ENCODE peak calls at places on chromosomes 7 and 10, in nine cellular contexts. One of them, this sample, is unnamed. For H3K4me1, the result is how much of the 10 kb centered on the place peaks cover.

GRCh38 chr7:82109288-82109687 is 334.3 kb downstream of the CACNA2D1 start:
- DNase-seq in K562: no peak
- DNase-seq in breast epithelium: no peak
- DNase-seq in transverse colon: no peak
- DNase-seq in stomach: no peak
- DNase-seq in esophagus muscularis mucosa: no peak
- DNase-seq in HCT116: no peak
- DNase-seq in sigmoid colon: no peak
- DNase-seq in H1: no peak
- DNase-seq in this sample: no peak

GRCh38 chr7:5177060-5177459 is 13.0 kb upstream of the WIPI2 start:
- DNase-seq in K562: no peak
- DNase-seq in breast epithelium: peak
- DNase-seq in esophagus muscularis mucosa: no peak
- DNase-seq in H1: no peak
- DNase-seq in stomach: peak
- DNase-seq in HCT116: no peak
- DNase-seq in sigmoid colon: peak
- DNase-seq in transverse colon: peak
- DNase-seq in this sample: no peak

GRCh38 chr10:52111151-52111891 is 202.8 kb upstream of the DKK1 start:
- DNase-seq in K562: no peak
- DNase-seq in stomach: no peak
- DNase-seq in HCT116: no peak
- DNase-seq in sigmoid colon: no peak
- DNase-seq in breast epithelium: no peak
- DNase-seq in esophagus muscularis mucosa: no peak
- DNase-seq in transverse colon: no peak
- DNase-seq in H1: no peak
- DNase-seq in this sample: no peak

GRCh38 chr7:80781561-80781979 is 137.3 kb downstream of the SEMA3C start:
- DNase-seq in transverse colon: peak
- DNase-seq in sigmoid colon: peak
- DNase-seq in H1: no peak
- DNase-seq in HCT116: peak
- DNase-seq in stomach: peak
- DNase-seq in breast epithelium: peak
- DNase-seq in K562: no peak
- DNase-seq in esophagus muscularis mucosa: no peak
- DNase-seq in this sample: no peak

GRCh38 chr10:100553929-100554328 is 18.2 kb downstream of the HIF1AN start:
- DNase-seq in sigmoid colon: no peak
- DNase-seq in stomach: no peak
- DNase-seq in transverse colon: no peak
- DNase-seq in esophagus muscularis mucosa: no peak
- DNase-seq in H1: no peak
- DNase-seq in breast epithelium: no peak
- DNase-seq in HCT116: no peak
- DNase-seq in K562: no peak
- DNase-seq in this sample: no peak

GRCh38 chr7:77456711-77457110 is 40.6 kb upstream of the GSAP start:
- DNase-seq in esophagus muscularis mucosa: no peak
- DNase-seq in HCT116: no peak
- DNase-seq in breast epithelium: no peak
- DNase-seq in sigmoid colon: no peak
- DNase-seq in transverse colon: no peak
- DNase-seq in H1: no peak
- DNase-seq in K562: no peak
- DNase-seq in stomach: no peak
- DNase-seq in this sample: no peak

GRCh38 chr10:3882855-3883254 is 97.8 kb upstream of the KLF6 start:
- DNase-seq in H1: no peak
- DNase-seq in breast epithelium: no peak
- DNase-seq in sigmoid colon: peak
- DNase-seq in transverse colon: no peak
- DNase-seq in esophagus muscularis mucosa: no peak
- DNase-seq in stomach: no peak
- DNase-seq in K562: no peak
- DNase-seq in HCT116: no peak
- DNase-seq in this sample: no peak

GRCh38 chr7:151251328-151251925 is 2.9 kb upstream of the SMARCD3 start:
- DNase-seq in breast epithelium: no peak
- DNase-seq in sigmoid colon: peak
- DNase-seq in H1: peak
- DNase-seq in transverse colon: peak
- DNase-seq in K562: no peak
- DNase-seq in stomach: peak
- DNase-seq in esophagus muscularis mucosa: no peak
- DNase-seq in HCT116: no peak
- DNase-seq in this sample: no peak

GRCh38 chr10:104689105-104689504 is 48.0 kb downstream of the SORCS3 start:
- DNase-seq in stomach: no peak
- DNase-seq in sigmoid colon: no peak
- DNase-seq in breast epithelium: no peak
- DNase-seq in H1: no peak
- DNase-seq in HCT116: no peak
- DNase-seq in esophagus muscularis mucosa: peak
- DNase-seq in transverse colon: no peak
- DNase-seq in K562: no peak
- DNase-seq in this sample: no peak

GRCh38 chr10:26445411-26446031 is 7.4 kb downstream of the APBB1IP start:
- DNase-seq in HCT116: no peak
- DNase-seq in esophagus muscularis mucosa: peak
- DNase-seq in sigmoid colon: no peak
- DNase-seq in H1: no peak
- DNase-seq in breast epithelium: no peak
- DNase-seq in K562: no peak
- DNase-seq in stomach: no peak
- DNase-seq in transverse colon: no peak
- DNase-seq in this sample: no peak

GRCh38 chr10:22803201-22803895 is 89.0 kb upstream of the PIP4K2A start:
- DNase-seq in K562: no peak
- DNase-seq in H1: no peak
- DNase-seq in sigmoid colon: no peak
- DNase-seq in esophagus muscularis mucosa: no peak
- DNase-seq in transverse colon: no peak
- DNase-seq in stomach: no peak
- DNase-seq in breast epithelium: no peak
- DNase-seq in HCT116: no peak
- DNase-seq in this sample: no peak

GRCh38 chr7:41046778-41047177 is 656.1 kb downstream of the INHBA start:
- DNase-seq in H1: no peak
- DNase-seq in stomach: no peak
- DNase-seq in esophagus muscularis mucosa: no peak
- DNase-seq in HCT116: no peak
- DNase-seq in transverse colon: no peak
- DNase-seq in breast epithelium: no peak
- DNase-seq in sigmoid colon: no peak
- DNase-seq in K562: no peak
- DNase-seq in this sample: no peak

DNA sequence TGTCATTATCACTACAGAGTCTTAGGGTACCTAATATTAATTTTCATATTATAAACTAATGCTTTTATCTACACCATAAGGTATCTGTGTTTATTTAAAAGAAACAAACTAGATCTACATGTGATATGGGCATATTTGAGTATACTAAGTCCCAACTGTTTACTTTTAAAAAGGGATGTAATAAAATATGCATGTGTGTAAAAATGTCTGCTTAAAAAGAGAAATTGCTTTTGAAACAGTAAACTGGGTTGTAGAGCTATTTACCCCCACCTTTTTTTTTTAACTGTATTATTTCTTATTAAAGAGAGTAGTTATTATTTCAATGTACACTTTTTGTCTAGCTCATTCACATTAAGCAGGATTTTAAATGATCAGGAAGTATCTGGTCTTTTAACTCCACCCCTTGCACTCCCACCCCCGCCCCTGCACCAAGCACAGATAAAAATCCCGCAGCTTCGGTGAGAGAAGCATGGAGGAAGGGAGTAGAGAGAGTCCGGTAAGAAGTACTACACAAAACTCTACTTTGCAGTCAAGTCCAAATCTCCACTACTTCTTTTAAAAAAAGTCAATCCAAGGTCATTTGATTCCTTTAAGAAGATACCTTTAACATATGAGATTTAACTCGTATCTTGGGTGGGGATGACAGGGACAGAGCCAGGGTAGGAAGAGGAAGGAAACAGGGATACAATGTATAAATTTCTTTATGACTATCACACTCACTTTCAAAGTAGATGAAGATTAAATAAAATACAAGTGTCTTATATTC is 131.9 kb downstream of the NRBF2 start:
- DNase-seq in HCT116: no peak
- DNase-seq in K562: peak
- DNase-seq in breast epithelium: no peak
- DNase-seq in transverse colon: peak
- DNase-seq in H1: no peak
- DNase-seq in stomach: no peak
- DNase-seq in sigmoid colon: no peak
- DNase-seq in esophagus muscularis mucosa: no peak
- DNase-seq in this sample: no peak
- TF ChIP-seq POLR2A in HCT116: no peak
- TF ChIP-seq POLR2A in K562: peak
- TF ChIP-seq POLR2A in breast epithelium: no peak
- TF ChIP-seq POLR2A in transverse colon: peak
- TF ChIP-seq POLR2A in H1: peak
- TF ChIP-seq POLR2A in stomach: no peak
- TF ChIP-seq POLR2A in sigmoid colon: no peak
- TF ChIP-seq POLR2A in esophagus muscularis mucosa: no peak
- TF ChIP-seq POLR2A in this sample: no peak

GRCh38 chr7:37482505-37482904 is 33.8 kb upstream of the ELMO1 start:
- DNase-seq in HCT116: no peak
- DNase-seq in sigmoid colon: no peak
- DNase-seq in breast epithelium: no peak
- DNase-seq in esophagus muscularis mucosa: no peak
- DNase-seq in K562: no peak
- DNase-seq in H1: no peak
- DNase-seq in transverse colon: no peak
- DNase-seq in stomach: no peak
- DNase-seq in this sample: no peak

GRCh38 chr7:37481722-37482288 is 33.1 kb upstream of the ELMO1 start:
- DNase-seq in H1: no peak
- DNase-seq in K562: no peak
- DNase-seq in transverse colon: no peak
- DNase-seq in HCT116: no peak
- DNase-seq in breast epithelium: no peak
- DNase-seq in esophagus muscularis mucosa: no peak
- DNase-seq in stomach: no peak
- DNase-seq in sigmoid colon: no peak
- DNase-seq in this sample: no peak

GRCh38 chr7:37480026-37480425 is 31.4 kb upstream of the ELMO1 start:
- DNase-seq in transverse colon: no peak
- DNase-seq in K562: no peak
- DNase-seq in esophagus muscularis mucosa: no peak
- DNase-seq in stomach: no peak
- DNase-seq in breast epithelium: no peak
- DNase-seq in H1: no peak
- DNase-seq in sigmoid colon: no peak
- DNase-seq in HCT116: no peak
- DNase-seq in this sample: no peak

GRCh38 chr7:37481154-37481553 is 32.5 kb upstream of the ELMO1 start:
- DNase-seq in K562: no peak
- DNase-seq in HCT116: no peak
- DNase-seq in transverse colon: no peak
- DNase-seq in sigmoid colon: no peak
- DNase-seq in stomach: no peak
- DNase-seq in esophagus muscularis mucosa: no peak
- DNase-seq in breast epithelium: no peak
- DNase-seq in H1: no peak
- DNase-seq in this sample: no peak

DNA sequence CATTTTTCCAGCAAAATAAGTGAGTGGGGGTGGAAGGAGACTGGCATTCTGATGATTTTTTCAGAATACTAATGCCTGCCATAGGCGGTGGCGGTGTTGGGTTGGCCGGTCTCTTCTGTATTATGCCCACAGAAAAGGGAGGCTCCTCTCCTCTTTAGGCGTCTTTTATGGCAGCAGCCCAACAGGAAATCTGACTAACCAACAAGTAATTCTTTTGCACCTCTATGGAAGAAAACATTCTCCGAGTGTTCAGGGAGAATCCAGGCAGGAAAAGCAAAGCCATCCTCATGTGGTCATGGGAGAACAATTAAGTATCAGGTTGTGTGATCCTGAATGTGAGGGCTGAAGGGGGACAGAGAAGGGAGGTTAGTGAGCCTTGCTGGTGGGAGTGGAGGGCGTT is 32.0 kb upstream of the ELMO1 start:
- DNase-seq in stomach: no peak
- DNase-seq in transverse colon: no peak
- DNase-seq in esophagus muscularis mucosa: no peak
- DNase-seq in HCT116: no peak
- DNase-seq in sigmoid colon: no peak
- DNase-seq in H1: no peak
- DNase-seq in K562: no peak
- DNase-seq in breast epithelium: no peak
- DNase-seq in this sample: no peak
- TF ChIP-seq POLR2AphosphoS5 in stomach: no peak
- TF ChIP-seq POLR2AphosphoS5 in transverse colon: no peak
- TF ChIP-seq POLR2AphosphoS5 in esophagus muscularis mucosa: no peak
- TF ChIP-seq POLR2AphosphoS5 in HCT116: no peak
- TF ChIP-seq POLR2AphosphoS5 in sigmoid colon: no peak
- TF ChIP-seq POLR2AphosphoS5 in H1: no peak
- TF ChIP-seq POLR2AphosphoS5 in K562: no peak
- TF ChIP-seq POLR2AphosphoS5 in breast epithelium: no peak
- TF ChIP-seq POLR2AphosphoS5 in this sample: no peak

GRCh38 chr7:106045139-106045538 is 67.0 kb downstream of the SYPL1 start:
- DNase-seq in esophagus muscularis mucosa: no peak
- DNase-seq in transverse colon: no peak
- DNase-seq in stomach: no peak
- DNase-seq in breast epithelium: no peak
- DNase-seq in sigmoid colon: no peak
- DNase-seq in HCT116: no peak
- DNase-seq in K562: no peak
- DNase-seq in H1: no peak
- DNase-seq in this sample: no peak
- H3K4me1 ChIP-seq in esophagus muscularis mucosa: under half
- H3K4me1 ChIP-seq in transverse colon: under half
- H3K4me1 ChIP-seq in stomach: under half
- H3K4me1 ChIP-seq in breast epithelium: under half
- H3K4me1 ChIP-seq in sigmoid colon: under half
- H3K4me1 ChIP-seq in HCT116: under half
- H3K4me1 ChIP-seq in K562: under half
- H3K4me1 ChIP-seq in H1: under half
- H3K4me1 ChIP-seq in this sample: under half

DNA sequence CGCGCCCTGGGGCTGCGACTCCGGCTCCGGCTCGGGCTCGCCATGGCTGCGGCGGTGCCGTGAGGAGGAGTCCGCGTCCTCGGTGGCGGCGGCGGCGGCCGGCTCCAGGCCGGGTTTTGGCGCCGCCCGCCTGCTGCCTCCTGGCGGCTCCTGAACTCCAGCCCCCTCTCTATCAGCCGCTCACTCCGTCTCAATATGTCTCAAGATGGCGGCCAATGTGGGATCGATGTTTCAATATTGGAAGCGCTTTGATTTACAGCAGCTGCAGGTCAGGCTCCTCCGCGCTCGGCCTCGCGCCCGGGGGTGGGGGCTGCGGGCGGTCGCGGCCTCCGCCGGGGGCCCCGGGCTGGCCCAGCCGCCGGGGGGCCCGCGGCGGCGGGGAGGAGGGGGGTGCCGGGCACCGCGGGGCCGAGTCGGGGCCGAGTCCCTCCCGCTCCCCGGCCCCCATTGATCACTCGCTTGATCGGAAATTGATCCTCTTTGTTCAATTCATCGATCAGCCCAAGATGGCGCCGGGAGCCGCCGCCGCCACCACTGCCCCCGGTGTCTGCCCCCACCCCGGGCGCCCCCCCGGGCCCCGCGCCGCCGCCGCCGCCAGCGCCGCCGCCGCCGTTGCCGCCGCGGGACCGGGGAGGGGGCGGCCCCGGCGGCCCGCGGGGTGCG is 1.5 kb upstream of the CUX1 start:
- DNase-seq in transverse colon: peak
- DNase-seq in K562: peak
- DNase-seq in breast epithelium: peak
- DNase-seq in esophagus muscularis mucosa: no peak
- DNase-seq in H1: peak
- DNase-seq in HCT116: peak
- DNase-seq in sigmoid colon: peak
- DNase-seq in stomach: peak
- DNase-seq in this sample: peak
- TF ChIP-seq POLR2A in transverse colon: no peak
- TF ChIP-seq POLR2A in K562: no peak
- TF ChIP-seq POLR2A in breast epithelium: no peak
- TF ChIP-seq POLR2A in esophagus muscularis mucosa: no peak
- TF ChIP-seq POLR2A in H1: peak
- TF ChIP-seq POLR2A in HCT116: no peak
- TF ChIP-seq POLR2A in sigmoid colon: no peak
- TF ChIP-seq POLR2A in stomach: no peak
- TF ChIP-seq POLR2A in this sample: no peak

This sample was measured in spleen.